ENCODE peak calls at places on chromosomes 6 and 20, in seven cellular contexts. U is adrenal gland, O is progenitor cell of endocrine pancreas, R is brain microvascular endothelial cell, T is endothelial cell, Z is Caco-2, S is right atrium auricular region. I is an unnamed sample.

GRCh38 chr6:131199568-131200272 is 64.5 kb downstream of the AKAP7 start:
- DNase-seq in S (no peak), O (peak), T (peak), R (peak), U (no peak), Z (peak), I (no peak)

GRCh38 chr20:62246872-62247652 is 8.7 kb downstream of the OSBPL2 start:
- DNase-seq in U (peak), S (no peak), O (no peak), Z (no peak), T (no peak), R (no peak), I (no peak)

GRCh38 chr6:154112181-154112809 is 73.3 kb downstream of the OPRM1 start:
- DNase-seq in S (no peak), U (no peak), T (no peak), Z (no peak), R (no peak), O (no peak), I (no peak)

GRCh38 chr6:15429146-15430110 is 183.6 kb downstream of the JARID2 start:
- DNase-seq in T (no peak), U (no peak), R (peak), O (no peak), S (no peak), Z (no peak), I (peak)

GRCh38 chr20:21739161-21739560 is 33.7 kb downstream of the PAX1 start:
- DNase-seq in T (no peak), Z (no peak), S (no peak), O (no peak), U (no peak), R (no peak), I (no peak)

GRCh38 chr20:17617212-17617867 is 47.5 kb downstream of the DSTN start:
- DNase-seq in U (peak), S (peak), O (peak), T (peak), R (no peak), Z (peak), I (peak)

GRCh38 chr6:119077643-119078448 is 618 bp downstream of the FAM184A start:
- DNase-seq in O (peak), Z (peak), U (peak), S (peak), T (peak), R (no peak), I (peak)

GRCh38 chr20:22495172-22495571 is 89.2 kb downstream of the FOXA2 start:
- DNase-seq in T (no peak), Z (no peak), O (no peak), S (no peak), R (no peak), U (no peak), I (no peak)

GRCh38 chr20:17202668-17203067 is 24.2 kb upstream of the PCSK2 start:
- DNase-seq in U (no peak), S (no peak), R (no peak), T (peak), O (no peak), Z (no peak), I (no peak)

GRCh38 chr20:60371456-60371855 is 413.2 kb downstream of the CDH26 start:
- DNase-seq in S (no peak), O (no peak), R (no peak), U (no peak), T (no peak), Z (no peak), I (no peak)

GRCh38 chr6:169009658-169010057 is 244.0 kb downstream of the THBS2 start:
- DNase-seq in T (no peak), S (no peak), R (no peak), Z (no peak), O (no peak), U (no peak), I (no peak)

GRCh38 chr6:97771356-97771755 is 488.3 kb upstream of the MMS22L start:
- DNase-seq in R (no peak), S (no peak), Z (no peak), T (no peak), O (no peak), U (no peak), I (no peak)

GRCh38 chr20:54140067-54140466 is 33.7 kb downstream of the CYP24A1 start:
- DNase-seq in R (no peak), T (no peak), Z (no peak), U (no peak), S (no peak), O (no peak), I (no peak)

GRCh38 chr6:2725999-2726567 is 24.6 kb downstream of the MYLK4 start:
- DNase-seq in T (no peak), S (no peak), R (peak), Z (no peak), O (no peak), U (peak), I (peak)

GRCh38 chr6:37614059-37614940 is 83.4 kb downstream of the MDGA1 start:
- DNase-seq in U (no peak), Z (no peak), R (no peak), O (no peak), S (no peak), T (no peak), I (no peak)

GRCh38 chr6:72977114-72977513 is 248.2 kb downstream of the KHDC1L start:
- DNase-seq in R (no peak), T (no peak), O (no peak), S (no peak), Z (no peak), U (no peak), I (no peak)

GRCh38 chr6:74075323-74075722 is 379.3 kb downstream of the CD109 start:
- DNase-seq in U (peak), S (no peak), Z (no peak), T (no peak), O (no peak), R (no peak), I (peak)

GRCh38 chr20:22099348-22099747 is 393.9 kb downstream of the PAX1 start:
- DNase-seq in Z (no peak), S (no peak), R (no peak), O (no peak), U (no peak), T (no peak), I (no peak)

GRCh38 chr6:52914516-52914915 is 5.0 kb upstream of the GSTA3 start:
- DNase-seq in T (no peak), U (no peak), R (no peak), S (no peak), O (no peak), Z (no peak), I (no peak)

GRCh38 chr6:17813561-17813960 is 106.8 kb upstream of the NUP153 start:
- DNase-seq in T (no peak), O (no peak), R (no peak), Z (no peak), U (no peak), S (no peak), I (no peak)

GRCh38 chr6:13807691-13808090 is 6.7 kb downstream of the MCUR1 start:
- DNase-seq in T (no peak), O (no peak), Z (no peak), S (no peak), R (peak), U (no peak), I (peak)

GRCh38 chr20:3238616-3239025 is 369 bp downstream of the SLC4A11 start:
- DNase-seq in Z (no peak), U (no peak), O (no peak), R (no peak), T (peak), S (no peak), I (no peak)

DNA sequence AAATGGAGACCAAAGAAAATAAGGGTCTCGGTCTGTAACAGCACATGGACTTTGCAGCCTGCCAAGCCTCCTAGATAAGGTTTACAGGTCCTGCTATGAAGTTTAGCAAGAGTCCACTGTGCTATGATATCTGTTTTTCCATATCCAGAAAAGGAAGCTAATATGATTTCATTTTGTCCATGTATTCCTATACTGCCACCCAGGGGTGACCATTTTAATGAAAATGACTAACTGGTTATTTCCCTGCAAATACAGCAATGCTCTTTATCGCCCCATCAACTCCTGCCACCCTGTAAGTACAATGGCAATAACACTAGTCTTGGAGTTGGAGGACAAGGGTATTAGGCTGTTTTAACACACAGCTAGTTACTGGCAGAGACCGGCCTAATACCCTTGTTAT is 115.2 kb upstream of the GLP1R start:
- DNase-seq in S (no peak), T (no peak), U (no peak), Z (no peak), O (no peak), R (peak), I (peak)
- TF ChIP-seq CTCF in S (no peak), T (no peak), U (peak), Z (no peak), O (no peak), R (peak), I (peak)

DNA sequence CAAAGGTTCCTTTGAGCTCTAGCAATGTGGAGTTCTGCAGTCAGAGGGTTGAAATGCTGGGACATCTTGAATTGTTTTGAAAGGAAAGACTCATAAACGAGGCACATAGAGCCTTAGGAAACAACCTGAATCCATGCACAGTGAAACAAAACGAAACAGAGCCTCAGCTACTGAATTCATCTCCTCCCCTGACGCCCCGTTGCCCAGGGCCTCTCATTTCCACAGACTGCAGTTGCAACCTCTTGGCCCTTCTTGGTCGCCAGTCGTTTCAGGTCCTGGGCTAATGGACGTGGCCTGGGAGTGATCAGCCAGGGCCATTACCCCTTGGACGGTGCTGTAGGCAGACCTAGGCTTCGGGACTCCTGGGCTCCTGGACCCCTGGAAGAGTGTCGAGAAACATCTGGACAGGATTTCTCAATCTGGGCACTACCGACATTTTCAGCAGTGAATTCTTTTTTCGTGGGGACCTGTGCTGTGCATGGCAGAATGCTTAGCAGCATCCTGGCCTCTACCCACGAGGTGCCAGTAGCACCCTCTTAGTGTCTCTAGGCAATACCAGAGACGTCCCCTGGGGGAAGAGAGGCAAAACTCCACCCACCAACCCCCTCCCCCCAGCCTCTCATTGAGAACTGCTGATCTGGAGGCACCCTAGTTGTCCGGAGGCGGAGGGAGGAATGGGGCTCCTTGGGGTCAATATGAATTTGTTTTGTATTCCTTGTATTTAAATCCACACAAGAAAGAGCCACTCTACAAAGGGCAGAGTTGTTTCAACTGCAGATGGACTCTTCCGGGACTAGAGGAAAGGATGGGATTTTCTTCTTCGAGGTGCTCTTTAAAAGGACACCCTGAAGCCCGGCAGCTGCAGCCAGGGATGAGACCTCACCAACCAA is 50.2 kb downstream of the TMEM242 start:
- DNase-seq in T (no peak), Z (no peak), U (no peak), O (no peak), R (no peak), S (no peak), I (no peak)
- TF ChIP-seq CTCF in T (no peak), Z (no peak), U (no peak), O (no peak), R (no peak), S (no peak), I (no peak)

GRCh38 chr6:32195902-32196681 is 3.6 kb upstream of the GPSM3 start:
- DNase-seq in Z (peak), O (peak), T (peak), U (peak), S (peak), R (peak), I (peak)

GRCh38 chr6:32196682-32197616 is 4.5 kb upstream of the GPSM3 start:
- DNase-seq in S (no peak), U (peak), O (no peak), T (no peak), Z (no peak), R (no peak), I (peak)

GRCh38 chr6:32194388-32194787 is 1.9 kb upstream of the GPSM3 start:
- DNase-seq in S (no peak), Z (no peak), T (no peak), U (no peak), R (no peak), O (no peak), I (no peak)

GRCh38 chr6:32195652-32195901 is 3.1 kb upstream of the GPSM3 start:
- DNase-seq in S (peak), U (peak), T (peak), R (peak), O (peak), Z (peak), I (peak)

GRCh38 chr6:32194825-32195651 is 2.6 kb upstream of the GPSM3 start:
- DNase-seq in S (no peak), Z (peak), T (peak), R (peak), U (peak), O (no peak), I (peak)
- TF ChIP-seq CTCF in S (no peak), Z (peak), T (no peak), R (peak), U (peak), O (peak), I (peak)

GRCh38 chr20:8457978-8458377 is 325.9 kb downstream of the PLCB1 start:
- DNase-seq in Z (no peak), R (no peak), U (no peak), T (no peak), S (no peak), O (no peak), I (no peak)

GRCh38 chr20:8449120-8449519 is 317.1 kb downstream of the PLCB1 start:
- DNase-seq in S (no peak), R (peak), T (no peak), Z (no peak), U (no peak), O (no peak), I (peak)

DNA sequence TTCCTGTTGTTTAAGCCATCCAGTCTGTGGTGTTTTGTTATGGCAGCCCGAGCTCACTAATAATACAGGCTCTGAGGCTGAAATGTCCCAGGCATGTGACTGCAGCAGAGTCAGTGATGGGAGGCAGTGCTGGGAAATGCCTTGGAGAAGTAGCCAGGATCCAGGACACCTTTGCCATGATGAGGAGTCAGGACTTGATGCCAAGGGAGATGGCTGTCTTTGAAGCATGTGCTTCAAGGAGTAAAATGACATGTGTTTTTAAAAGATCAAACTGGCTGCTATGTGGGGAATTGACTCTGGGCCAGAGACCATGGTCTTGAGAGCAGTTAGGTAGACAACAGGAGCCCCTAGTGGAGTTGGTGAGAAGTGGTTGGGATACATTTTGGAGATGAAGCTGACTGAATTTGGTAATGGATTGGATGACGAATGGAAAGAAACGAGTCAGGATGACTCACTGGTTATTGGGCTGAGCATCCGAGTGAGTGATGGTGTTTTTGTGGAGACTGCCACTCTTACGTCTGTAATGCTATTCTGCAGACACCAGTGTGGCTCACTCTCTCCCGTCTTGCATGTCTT is 322.2 kb downstream of the PLCB1 start:
- DNase-seq in O (no peak), Z (no peak), S (no peak), R (peak), T (no peak), U (peak), I (peak)
- TF ChIP-seq CTCF in O (peak), Z (peak), S (no peak), R (peak), T (peak), U (peak), I (peak)

DNA sequence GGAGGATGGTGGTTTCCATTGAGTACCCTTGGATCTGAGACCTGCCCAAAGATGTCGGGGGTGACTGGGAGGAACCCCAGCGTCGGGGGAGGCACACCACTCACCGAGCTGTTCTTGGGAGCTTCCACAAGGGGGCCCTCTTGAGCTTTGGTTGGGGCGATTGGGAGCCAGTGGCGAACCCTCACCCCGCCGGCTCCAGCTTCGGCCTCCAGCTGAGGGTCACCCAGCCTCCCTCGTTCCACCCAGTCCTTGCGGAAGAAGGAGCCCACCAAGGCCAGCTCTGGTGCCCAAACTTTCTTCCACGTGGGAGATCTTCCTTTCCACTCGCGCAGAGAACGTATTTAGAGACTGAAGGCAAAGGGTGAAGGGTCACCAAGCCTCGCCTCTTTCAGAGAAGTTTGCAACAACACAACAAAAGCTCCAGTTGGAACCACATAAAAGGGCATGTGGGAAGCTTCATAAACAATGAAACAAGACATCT is 33.6 kb downstream of the APCDD1L start:
- DNase-seq in O (peak), R (peak), S (no peak), T (peak), Z (peak), U (peak), I (peak)
- TF ChIP-seq CTCF in O (peak), R (peak), S (no peak), T (peak), Z (peak), U (peak), I (peak)

DNA sequence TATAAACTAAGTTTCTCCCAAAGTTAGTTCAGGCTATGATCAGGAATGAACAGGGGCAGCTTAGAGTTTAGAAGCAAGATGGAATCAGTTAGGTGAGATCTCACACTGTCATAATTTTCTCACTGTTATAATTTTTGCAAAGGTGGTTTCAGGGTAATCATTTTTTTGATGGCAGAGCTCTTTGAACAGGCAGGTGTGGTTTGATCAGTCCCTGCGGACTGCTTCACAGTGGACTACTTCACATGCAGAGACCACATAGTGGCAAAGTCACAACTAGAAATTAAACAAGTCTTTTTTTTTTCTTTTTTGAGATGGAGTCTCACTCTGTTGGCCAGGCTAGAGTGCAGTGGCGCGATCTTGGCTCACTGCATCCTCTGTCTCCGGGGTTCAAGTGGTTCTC is 6.8 kb downstream of the MAS1 start:
- DNase-seq in O (no peak), T (no peak), Z (no peak), U (no peak), R (no peak), S (no peak), I (no peak)
- TF ChIP-seq CTCF in O (no peak), T (no peak), Z (no peak), U (no peak), R (no peak), S (no peak), I (no peak)

GRCh38 chr20:49862607-49863200 is 50.1 kb downstream of the SLC9A8 start:
- DNase-seq in T (no peak), U (no peak), S (no peak), R (no peak), Z (peak), O (no peak), I (no peak)

GRCh38 chr20:49863666-49864065 is 51.0 kb downstream of the SLC9A8 start:
- DNase-seq in S (no peak), T (no peak), R (no peak), O (no peak), U (no peak), Z (no peak), I (no peak)

GRCh38 chr20:49866051-49866450 is 49.3 kb downstream of the SPATA2 start:
- DNase-seq in S (no peak), O (no peak), Z (no peak), R (peak), U (no peak), T (no peak), I (no peak)

GRCh38 chr20:49867453-49868215 is 47.7 kb downstream of the SPATA2 start:
- DNase-seq in R (no peak), T (no peak), O (no peak), S (no peak), U (no peak), Z (peak), I (no peak)

GRCh38 chr20:49865559-49865958 is 49.8 kb downstream of the SPATA2 start:
- DNase-seq in R (no peak), O (no peak), U (no peak), Z (peak), S (no peak), T (no peak), I (no peak)
- TF ChIP-seq CTCF in R (peak), O (no peak), U (no peak), Z (no peak), S (no peak), T (no peak), I (no peak)

GRCh38 chr6:81130969-81131368 is 621.5 kb downstream of the TENT5A start:
- DNase-seq in U (no peak), T (no peak), Z (no peak), R (no peak), S (no peak), O (no peak), I (no peak)
- TF ChIP-seq CTCF in U (no peak), T (no peak), Z (no peak), R (no peak), S (no peak), O (no peak), I (no peak)

I was measured in fibroblast of pulmonary artery.